ENCODE peak calls at places on chromosomes 6 and 20, in ten cellular contexts. G is esophagus squamous epithelium, Y is mesothelial cell of epicardium, V is tibial artery, W is A549, Z is MCF 10A, I is tibial nerve, K is colonic mucosa, U is endothelial cell, L is dorsolateral prefrontal cortex. Q is an unnamed sample.
A peak's percentile ranks its signal among the peaks of the same experiment; 100 is the strongest.

GRCh38 chr6:156731436-156731835 is 45.7 kb upstream of the ARID1B start:
- DNase-seq in V (no peak), U (no peak), L (no peak), G (no peak), I (no peak), W (peak; percentile 12), K (no peak), Z (peak; percentile 50), Y (no peak), Q (peak; percentile 24)

GRCh38 chr6:37020426-37021211 is 15.2 kb downstream of the FGD2 start:
- DNase-seq in W (no peak), Y (no peak), L (no peak), U (no peak), Z (peak; percentile 47), V (no peak), G (no peak), I (no peak), K (peak; percentile 81), Q (no peak)

GRCh38 chr6:138105446-138105845 is 1.8 kb downstream of the PERP start:
- DNase-seq in Z (peak; percentile 89), L (no peak), W (peak; percentile 35), G (no peak), K (peak; percentile 42), U (no peak), I (no peak), Y (no peak), V (no peak), Q (peak; percentile 79)

GRCh38 chr6:45421700-45422540 is 44.2 kb upstream of the SUPT3H start:
- DNase-seq in K (peak; percentile 46), L (peak; percentile 60), Z (peak; percentile 54), W (peak; percentile 42), Y (peak; percentile 33), G (peak; percentile 22), V (peak; percentile 80), U (peak; percentile 50), I (peak; percentile 59), Q (no peak)

GRCh38 chr6:169345198-169345597 is 91.6 kb upstream of the THBS2 start:
- DNase-seq in L (no peak), V (no peak), W (no peak), K (no peak), I (peak; percentile 49), Z (peak; percentile 62), U (no peak), Y (no peak), G (no peak), Q (no peak)

GRCh38 chr6:139588076-139588639 is 213.7 kb upstream of the CITED2 start:
- DNase-seq in Y (no peak), Z (no peak), G (no peak), U (no peak), W (no peak), I (no peak), V (no peak), K (peak; percentile 86), L (no peak), Q (no peak)

GRCh38 chr6:17656092-17656491 is 50.6 kb downstream of the NUP153 start:
- DNase-seq in G (no peak), Y (no peak), L (no peak), K (no peak), V (no peak), W (peak; percentile 5), U (no peak), I (no peak), Z (peak; percentile 66), Q (no peak)

GRCh38 chr6:21003780-21004541 is 469.7 kb downstream of the CDKAL1 start:
- DNase-seq in Y (no peak), Z (peak; percentile 38), W (peak; percentile 67), K (no peak), V (no peak), L (no peak), I (no peak), G (no peak), U (no peak), Q (peak; percentile 36)

GRCh38 chr20:40925829-40926228 is 102.8 kb upstream of the TOP1 start:
- DNase-seq in W (no peak), K (no peak), Y (no peak), G (no peak), U (no peak), I (no peak), V (no peak), L (no peak), Z (no peak), Q (no peak)

GRCh38 chr6:52598123-52598823 is 21.4 kb upstream of the TRAM2 start:
- DNase-seq in V (peak; percentile 76), Y (peak; percentile 45), W (peak; percentile 76), G (no peak), I (peak; percentile 62), K (peak; percentile 52), U (peak; percentile 68), Z (peak; percentile 52), L (peak; percentile 48), Q (peak; percentile 52)

GRCh38 chr6:20404641-20405032 is 3.0 kb downstream of the E2F3 start:
- DNase-seq in I (peak; percentile 31), Z (peak; percentile 76), G (peak; percentile 2), Y (peak; percentile 36), V (no peak), W (peak; percentile 78), K (peak; percentile 56), U (peak; percentile 70), L (no peak), Q (peak; percentile 60)

GRCh38 chr6:109790131-109790530 is 99.0 kb downstream of the FIG4 start:
- DNase-seq in U (no peak), V (no peak), Y (no peak), Z (no peak), W (no peak), G (no peak), K (no peak), I (no peak), L (no peak), Q (no peak)

DNA sequence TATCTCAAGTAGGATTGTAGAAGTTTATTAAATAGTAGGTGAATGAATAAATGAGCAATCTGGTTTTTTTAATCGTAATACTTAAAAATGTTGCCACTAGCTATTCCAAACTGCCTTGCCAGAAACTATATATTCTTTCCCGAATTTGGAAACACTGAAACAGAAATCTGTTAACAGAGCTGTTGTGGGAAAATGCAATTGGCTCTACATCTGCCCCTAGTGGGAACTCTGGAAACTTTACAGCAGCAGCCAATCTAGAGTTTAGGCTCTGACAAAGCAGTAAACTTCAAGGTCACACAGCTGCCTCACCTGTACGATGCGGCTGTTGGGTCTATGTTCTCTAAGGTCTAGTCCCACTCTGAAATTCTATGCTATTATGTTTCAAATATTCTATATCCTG is 41.7 kb downstream of the SYNE1 start:
- DNase-seq in V (no peak), W (peak; percentile 10), Y (no peak), G (no peak), I (no peak), U (no peak), Z (peak; percentile 19), K (no peak), L (no peak), Q (no peak)
- TF ChIP-seq CTCF in V (no peak), W (no peak), Y (no peak), G (peak; percentile 22), I (no peak), U (peak; percentile 45), Z (peak; percentile 34), K (no peak), L (peak; percentile 17), Q (peak; percentile 38)

DNA sequence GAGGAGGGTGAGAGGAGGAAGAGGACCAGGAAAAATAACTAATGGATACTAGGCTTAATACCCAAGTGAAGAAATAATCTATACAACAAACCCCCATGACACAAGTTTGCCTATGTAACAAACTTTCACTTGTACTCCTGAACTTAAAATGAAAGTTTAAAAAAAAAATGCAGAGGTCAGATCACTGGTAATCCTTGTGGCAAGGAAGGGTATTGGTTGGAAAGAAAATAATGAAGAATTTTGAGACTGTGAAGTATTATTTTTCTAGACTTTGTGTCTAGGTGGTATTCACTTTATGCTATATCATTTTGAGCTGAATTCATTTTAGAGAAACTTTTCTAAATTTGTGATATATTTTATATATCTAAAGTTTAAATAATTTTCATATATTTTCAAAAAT is 547.5 kb downstream of the MMUT start:
- DNase-seq in W (no peak), I (no peak), K (no peak), Y (no peak), G (no peak), Z (no peak), V (no peak), L (no peak), U (no peak), Q (no peak)
- TF ChIP-seq CTCF in W (no peak), I (no peak), K (no peak), Y (peak; percentile 48), G (no peak), Z (no peak), V (no peak), L (no peak), U (no peak), Q (no peak)

DNA sequence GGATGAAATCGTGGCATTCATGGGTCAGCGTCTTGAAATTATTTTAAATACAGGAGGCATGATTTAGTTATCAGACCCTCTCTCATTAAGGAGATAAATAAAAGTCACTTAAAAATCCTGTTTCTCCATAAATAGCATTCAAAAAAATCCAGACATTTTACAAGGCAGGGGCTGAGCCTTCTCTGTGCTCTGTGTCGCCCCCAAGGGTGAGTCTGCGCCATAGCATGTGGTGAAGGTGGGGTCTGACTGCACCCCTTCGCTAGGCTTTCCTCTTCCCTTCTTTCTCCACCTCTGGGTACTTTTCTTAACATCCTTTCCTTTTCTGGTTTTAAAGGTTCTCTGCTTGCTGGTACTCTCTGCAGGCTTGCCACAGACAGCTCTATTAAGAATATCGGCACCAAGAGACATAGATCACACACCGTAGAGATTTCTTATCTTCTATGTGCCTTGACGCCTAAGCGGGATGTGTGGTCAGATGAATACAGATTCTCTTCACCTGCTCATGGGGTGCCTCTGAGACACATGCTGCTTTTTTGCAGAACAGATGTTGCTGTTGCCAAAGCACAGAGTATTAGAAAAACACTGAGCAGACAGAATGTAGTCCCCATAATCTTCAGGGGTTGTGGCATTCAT is 20.1 kb upstream of the FAM209A start:
- DNase-seq in Y (no peak), W (no peak), L (no peak), K (no peak), Z (peak; percentile 1), U (peak; percentile 47), G (no peak), I (no peak), V (no peak), Q (no peak)
- TF ChIP-seq CTCF in Y (peak; percentile 65), W (peak; percentile 24), L (no peak), K (peak; percentile 9), Z (peak; percentile 29), U (peak; percentile 59), G (no peak), I (no peak), V (no peak), Q (peak; percentile 37)

GRCh38 chr6:72712921-72713320 is 91.1 kb downstream of the KCNQ5 start:
- DNase-seq in G (no peak), U (no peak), W (no peak), Z (no peak), V (no peak), K (no peak), Y (no peak), L (no peak), I (no peak), Q (no peak)

GRCh38 chr6:72704979-72705378 is 83.1 kb downstream of the KCNQ5 start:
- DNase-seq in K (no peak), L (no peak), I (no peak), W (peak; percentile 6), U (no peak), Y (no peak), V (no peak), Z (peak; percentile 23), G (no peak), Q (no peak)

GRCh38 chr6:72715119-72715518 is 93.3 kb downstream of the KCNQ5 start:
- DNase-seq in V (no peak), U (no peak), Y (no peak), I (no peak), Z (no peak), G (no peak), L (no peak), K (no peak), W (no peak), Q (no peak)

GRCh38 chr6:72709436-72709835 is 87.6 kb downstream of the KCNQ5 start:
- DNase-seq in G (no peak), W (no peak), Y (no peak), U (no peak), Z (no peak), V (no peak), L (no peak), K (no peak), I (no peak), Q (no peak)
- TF ChIP-seq CTCF in G (no peak), W (no peak), Y (no peak), U (no peak), Z (no peak), V (no peak), L (no peak), K (no peak), I (no peak), Q (no peak)

Q was measured in RWPE1.